ENCODE peak calls at places on chromosomes 3 and 15, in six cellular contexts. Y is lung, I is neuronal stem cell, O is IMR-90, S is lower lobe of right lung, C is Panc1. T is an unnamed sample.

GRCh38 chr3:59754456-59754855 is 704.6 kb upstream of the CFAP20DC start:
- DNase-seq in O (no peak), I (no peak), C (no peak), Y (no peak), S (no peak), T (no peak)

GRCh38 chr3:55118453-55118852 is 190.6 kb upstream of the LRTM1 start:
- DNase-seq in C (no peak), O (no peak), Y (no peak), S (no peak), I (no peak), T (no peak)

GRCh38 chr3:46208167-46208704 is at the start of gene CCR1:
- DNase-seq in S (peak), Y (peak), C (no peak), O (peak), I (peak), T (no peak)

GRCh38 chr15:39574416-39574815 is 6.5 kb upstream of the THBS1 start:
- DNase-seq in Y (no peak), I (no peak), C (no peak), O (no peak), S (no peak), T (no peak)

GRCh38 chr3:189569473-189569872 is 61.7 kb upstream of the TP63 start:
- DNase-seq in I (no peak), O (no peak), C (no peak), S (no peak), Y (no peak), T (no peak)

GRCh38 chr3:17680530-17680929 is 61.9 kb downstream of the TBC1D5 start:
- DNase-seq in O (no peak), C (no peak), I (no peak), S (no peak), Y (no peak), T (no peak)

GRCh38 chr15:45129651-45130129 is at the start of the genes DUOX1 and DUOXA1:
- DNase-seq in S (peak), O (no peak), Y (peak), I (no peak), C (no peak), T (no peak)

GRCh38 chr3:21839592-21839991 is 88.6 kb upstream of the ZNF385D start:
- DNase-seq in O (peak), S (no peak), I (no peak), C (no peak), Y (no peak), T (no peak)

GRCh38 chr3:51974963-51975856 is at the start of gene ABHD14A:
- DNase-seq in C (no peak), S (peak), I (peak), Y (peak), O (peak), T (no peak)

GRCh38 chr15:51801391-51801835 is 28.0 kb upstream of the TMOD3 start:
- DNase-seq in O (peak), S (no peak), Y (no peak), I (peak), C (no peak), T (no peak)

GRCh38 chr3:158434412-158435038 is 136.5 kb upstream of the MLF1 start:
- DNase-seq in C (peak), Y (peak), S (no peak), O (peak), I (peak), T (no peak)

GRCh38 chr3:111321786-111322185 is 220.2 kb upstream of the CD96 start:
- DNase-seq in O (no peak), S (no peak), C (no peak), I (no peak), Y (no peak), T (no peak)

GRCh38 chr15:79769933-79770332 is 126.9 kb downstream of the MTHFS start:
- DNase-seq in I (no peak), S (no peak), C (no peak), O (no peak), Y (no peak), T (no peak)

GRCh38 chr3:10289785-10290355 is 2.9 kb downstream of the GHRL start:
- DNase-seq in S (no peak), Y (no peak), C (no peak), I (no peak), O (no peak), T (no peak)

GRCh38 chr3:185216587-185216918 is 37.3 kb downstream of the EHHADH start:
- DNase-seq in I (no peak), Y (no peak), O (no peak), C (no peak), S (no peak), T (no peak)

GRCh38 chr3:28718074-28718849 is 369.6 kb upstream of the AZI2 start:
- DNase-seq in Y (no peak), C (no peak), O (no peak), I (no peak), S (no peak), T (no peak)

GRCh38 chr3:141915016-141915415 is 38.6 kb downstream of the ATP1B3 start:
- DNase-seq in C (no peak), O (peak), S (no peak), Y (no peak), I (no peak), T (no peak)

GRCh38 chr3:23435318-23435717 is 232.2 kb downstream of the UBE2E2 start:
- DNase-seq in S (no peak), O (no peak), I (no peak), C (no peak), Y (no peak), T (no peak)

GRCh38 chr15:51356983-51357382 is 15.5 kb downstream of the GLDN start:
- DNase-seq in I (no peak), C (no peak), Y (no peak), O (no peak), S (no peak), T (no peak)

GRCh38 chr3:52056968-52057805 is 816 bp upstream of the DUSP7 start:
- DNase-seq in Y (peak), I (peak), S (peak), C (peak), O (peak), T (peak)

GRCh38 chr15:68292157-68292781 is 14.7 kb downstream of the FEM1B start:
- DNase-seq in Y (no peak), S (no peak), I (no peak), O (no peak), C (no peak), T (no peak)

GRCh38 chr3:183958775-183959174 is 58.9 kb downstream of the ABCC5 start:
- DNase-seq in Y (no peak), I (no peak), S (no peak), O (no peak), C (no peak), T (no peak)

GRCh38 chr3:195697582-195698324 is 23.0 kb upstream of the MUC20 start:
- DNase-seq in C (no peak), O (peak), I (peak), S (no peak), Y (no peak), T (no peak)

GRCh38 chr15:85800460-85801123 is 5.9 kb upstream of the KLHL25 start:
- DNase-seq in C (peak), O (peak), I (no peak), Y (peak), S (peak), T (no peak)

GRCh38 chr3:150251654-150252053 is 156.4 kb upstream of the TSC22D2 start:
- DNase-seq in O (peak), I (no peak), C (no peak), S (no peak), Y (no peak), T (no peak)

GRCh38 chr3:150252462-150252861 is 155.6 kb upstream of the TSC22D2 start:
- DNase-seq in I (no peak), S (no peak), O (peak), Y (no peak), C (no peak), T (no peak)

GRCh38 chr3:150255416-150255815 is 152.7 kb upstream of the TSC22D2 start:
- DNase-seq in S (no peak), I (no peak), Y (no peak), C (no peak), O (no peak), T (no peak)

GRCh38 chr3:150254199-150254786 is 153.8 kb upstream of the TSC22D2 start:
- DNase-seq in O (no peak), S (no peak), C (no peak), Y (no peak), I (no peak), T (no peak)

DNA sequence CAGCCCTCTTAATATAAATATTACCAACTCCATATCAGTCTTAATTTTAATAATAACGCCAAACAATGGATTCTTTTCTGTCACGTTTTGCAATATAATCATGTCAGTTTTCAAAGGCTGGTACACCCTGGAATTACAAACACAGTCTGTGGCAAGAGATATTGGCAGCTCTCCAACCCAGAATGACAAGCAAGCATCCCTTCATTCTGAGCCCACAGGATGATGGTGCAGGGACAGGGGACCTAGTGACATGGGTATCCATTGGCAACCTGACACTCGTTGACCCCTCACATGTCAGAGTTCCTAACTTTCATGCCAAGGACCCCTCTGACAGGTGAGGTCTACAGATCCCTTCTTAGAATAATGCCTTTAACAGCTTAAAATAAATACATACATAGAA is 154.5 kb upstream of the TSC22D2 start:
- DNase-seq in Y (no peak), I (no peak), C (no peak), O (no peak), S (no peak), T (no peak)
- H3K27ac ChIP-seq in Y (no peak), I (no peak), C (no peak), O (no peak), S (no peak), T (no peak)

DNA sequence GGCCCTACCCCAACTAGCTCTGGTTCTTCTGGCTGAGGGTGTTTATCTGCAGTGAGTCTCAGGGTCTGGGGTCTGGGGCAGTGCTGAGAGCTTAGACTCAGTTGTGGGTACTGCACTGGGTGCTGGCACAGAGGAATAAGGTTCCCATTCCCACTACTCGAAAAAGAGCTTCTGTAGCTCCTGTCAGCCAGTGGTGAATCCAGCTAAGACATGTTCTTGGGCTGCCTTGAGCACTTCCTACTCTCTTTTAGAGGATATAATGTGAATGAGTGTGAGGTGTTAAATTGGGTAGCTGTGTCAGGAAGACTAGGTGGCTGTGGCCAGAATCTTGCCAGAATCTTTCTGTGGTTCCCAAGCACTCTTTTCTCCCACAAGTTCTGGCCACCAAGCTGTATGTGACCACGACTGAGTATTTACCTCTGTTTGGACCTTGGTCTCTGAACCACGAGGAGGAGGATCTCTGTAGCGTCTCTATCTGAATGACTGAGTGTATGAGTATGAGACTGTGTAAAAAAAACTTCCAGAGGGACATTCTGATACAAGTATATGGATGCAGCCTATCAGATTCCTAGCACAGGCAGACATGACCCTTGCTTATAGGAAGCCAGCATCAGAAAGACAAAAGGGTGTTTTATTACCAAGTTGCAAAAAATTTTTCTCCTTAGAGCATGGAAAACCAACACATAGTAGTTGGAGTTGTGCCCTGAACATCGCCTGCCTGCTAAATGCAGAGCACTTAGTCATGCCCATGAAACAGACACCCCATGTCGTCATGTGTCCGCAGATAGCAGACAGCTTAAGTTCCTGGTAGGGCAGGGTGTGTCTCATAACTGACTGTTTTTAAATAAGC is 30.6 kb downstream of the DAG1 start:
- DNase-seq in Y (peak), O (peak), C (no peak), S (peak), I (no peak), T (no peak)
- H3K27ac ChIP-seq in Y (peak), O (peak), C (no peak), S (peak), I (no peak), T (peak)

DNA sequence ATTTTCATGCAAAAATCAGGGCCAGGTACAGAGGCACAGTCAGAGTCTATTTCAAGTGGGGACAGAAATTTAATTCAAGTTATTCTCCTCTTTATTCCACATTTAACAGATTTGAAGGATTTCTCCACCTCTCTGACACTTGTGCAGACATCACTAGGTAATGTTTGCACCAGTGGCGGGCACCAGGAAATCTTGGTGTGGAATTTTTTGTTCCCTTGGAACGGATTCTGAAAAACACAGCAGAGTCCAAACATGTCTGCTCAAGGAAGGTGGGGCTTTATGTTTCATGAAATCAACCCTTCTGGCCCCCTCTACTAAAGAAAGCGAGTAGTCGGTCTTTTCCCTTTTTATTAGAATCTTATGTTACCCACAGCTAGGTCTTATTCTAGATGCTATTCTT is 271.2 kb upstream of the MDFIC2 start:
- DNase-seq in Y (no peak), O (no peak), S (no peak), C (no peak), I (no peak), T (no peak)
- H3K27ac ChIP-seq in Y (no peak), O (no peak), S (no peak), C (no peak), I (no peak), T (no peak)

GRCh38 chr15:66922608-66923007 is 142.8 kb upstream of the SMAD3 start:
- DNase-seq in S (no peak), I (no peak), Y (no peak), C (no peak), O (no peak), T (no peak)
- H3K27ac ChIP-seq in S (no peak), I (no peak), Y (no peak), C (peak), O (no peak), T (no peak)